ENCODE peak calls at places on chromosomes 4 and X, in four cellular contexts. Y is K562, R is GM12878, U is HepG2. B is an unnamed sample.

GRCh38 chr4:153152453-153153338 is 51.5 kb upstream of the TRIM2 start:
- DNase-seq in R (no peak), Y (no peak), U (no peak), B (peak; percentile 37)

GRCh38 chr4:76562851-76563803 is 128.1 kb downstream of the SHROOM3 start:
- DNase-seq in R (no peak), U (peak; percentile 12), Y (no peak), B (no peak)

GRCh38 chr4:2269206-2269531 is 7.3 kb upstream of the MXD4 start:
- DNase-seq in R (no peak), Y (no peak), U (no peak), B (no peak)

GRCh38 chrX:140975472-140975871 is 26.9 kb upstream of the SPANXB1 start:
- DNase-seq in Y (no peak), R (no peak), U (no peak), B (no peak)

GRCh38 chr4:76307670-76308014 is 1.1 kb downstream of the STBD1 start:
- DNase-seq in Y (no peak), U (no peak), R (no peak), B (no peak)

GRCh38 chr4:54099287-54099958 is 540 bp upstream of the GSX2 start:
- DNase-seq in R (no peak), U (no peak), Y (no peak), B (no peak)

GRCh38 chrX:26651755-26652154 is 435.8 kb downstream of the MAGEB5 start:
- DNase-seq in Y (no peak), U (no peak), R (no peak), B (no peak)

GRCh38 chr4:64584125-64584524 is 174.9 kb upstream of the TECRL start:
- DNase-seq in U (no peak), R (no peak), Y (no peak), B (no peak)

GRCh38 chrX:111498538-111499103 is 12.8 kb upstream of the SERTM2 start:
- DNase-seq in Y (no peak), R (no peak), U (no peak), B (no peak)

GRCh38 chr4:80423553-80424224 is 88.2 kb downstream of the CFAP299 start:
- DNase-seq in U (no peak), Y (peak; percentile 9), R (no peak), B (no peak)

GRCh38 chrX:138748480-138748879 is 37.0 kb upstream of the FGF13 start:
- DNase-seq in U (no peak), R (no peak), Y (peak; percentile 3), B (no peak)

GRCh38 chr4:145609494-145610427 is 9.4 kb upstream of the MMAA start:
- DNase-seq in R (peak; percentile 58), Y (peak; percentile 12), U (peak; percentile 58), B (peak; percentile 53)

GRCh38 chrX:69024287-69024686 is 141.0 kb downstream of the PJA1 start:
- DNase-seq in U (no peak), R (no peak), Y (no peak), B (peak; percentile 2)

GRCh38 chr4:15677507-15677988 is 4.1 kb upstream of the FAM200B start:
- DNase-seq in R (no peak), Y (no peak), U (peak; percentile 86), B (no peak)

GRCh38 chr4:3263053-3263958 is 14.3 kb downstream of the MSANTD1 start:
- DNase-seq in Y (no peak), U (no peak), R (no peak), B (no peak)

GRCh38 chrX:154372612-154373022 is 1.8 kb downstream of the FLNA start:
- DNase-seq in U (peak; percentile 27), R (peak; percentile 31), Y (no peak), B (no peak)

GRCh38 chr4:56804551-56804950 is 16.9 kb downstream of the SPINK2 start:
- DNase-seq in R (peak; percentile 62), Y (no peak), U (no peak), B (no peak)

GRCh38 chrX:12701625-12702024 is 89.6 kb upstream of the PRPS2 start:
- DNase-seq in R (peak; percentile 12), U (peak; percentile 37), Y (peak; percentile 58), B (peak; percentile 65)

GRCh38 chr4:81021995-81022394 is 8.5 kb upstream of the BMP3 start:
- DNase-seq in R (no peak), U (no peak), Y (no peak), B (no peak)

GRCh38 chr4:182809417-182810102 is 107.6 kb downstream of the DCTD start:
- DNase-seq in Y (no peak), R (no peak), U (peak; percentile 6), B (no peak)

GRCh38 chrX:140572724-140573123 is 67.9 kb upstream of the SOX3 start:
- DNase-seq in Y (peak; percentile 1), U (peak; percentile 7), R (peak; percentile 3), B (peak; percentile 59)

GRCh38 chr4:73989928-73990327 is 1.9 kb upstream of the PPBP start:
- DNase-seq in R (no peak), Y (no peak), U (no peak), B (no peak)

GRCh38 chrX:30863969-30864368 is 25.1 kb downstream of the TAB3 start:
- DNase-seq in U (no peak), R (no peak), Y (no peak), B (no peak)

GRCh38 chr4:40323866-40324265 is 11.3 kb upstream of the CHRNA9 start:
- DNase-seq in R (no peak), Y (peak; percentile 33), U (no peak), B (no peak)

DNA sequence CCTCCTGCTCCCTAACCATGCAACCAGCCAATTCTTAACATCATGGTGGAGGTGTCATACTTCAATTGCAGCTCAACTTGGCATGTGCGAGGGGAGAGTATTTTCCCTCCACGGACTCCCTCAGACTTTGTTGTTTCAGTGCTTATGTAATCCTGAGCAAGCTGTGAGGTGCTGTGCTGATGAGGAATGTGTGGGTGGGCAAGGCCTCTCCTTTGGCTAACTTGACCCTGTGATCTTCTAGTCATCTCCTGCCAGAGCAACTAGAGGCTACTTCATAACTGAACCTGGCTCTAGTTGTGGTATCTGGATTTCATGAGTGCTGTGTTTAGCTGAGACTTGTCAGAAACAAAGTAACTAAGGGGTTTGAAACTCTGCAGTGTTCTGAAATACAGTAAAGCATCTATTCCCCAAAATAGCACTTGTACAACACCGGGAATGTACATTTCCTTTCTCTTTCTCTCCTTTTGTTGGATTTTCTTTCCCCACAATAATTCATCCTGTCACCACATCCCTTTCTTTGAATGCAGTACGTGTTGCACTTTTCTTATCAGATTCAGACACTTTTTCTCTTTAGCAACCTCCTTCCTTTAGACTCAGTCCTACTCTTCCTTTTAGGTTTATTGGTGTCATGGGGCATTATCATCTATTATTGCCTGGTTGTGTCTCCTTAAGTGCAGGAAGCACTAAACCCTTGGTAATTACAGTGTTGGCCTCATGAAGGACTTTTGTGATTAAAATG is 415.2 kb upstream of the NR3C2 start:
- DNase-seq in R (no peak), Y (no peak), U (no peak), B (no peak)
- TF ChIP-seq FOXK2 in R (no peak), Y (no peak), U (no peak), B (no peak)

GRCh38 chr4:88003261-88003660 is 4.2 kb upstream of the PKD2 start:
- DNase-seq in Y (no peak), R (no peak), U (no peak), B (no peak)
- TF ChIP-seq BHLHE40 in Y (no peak), R (no peak), U (no peak), B (no peak)

DNA sequence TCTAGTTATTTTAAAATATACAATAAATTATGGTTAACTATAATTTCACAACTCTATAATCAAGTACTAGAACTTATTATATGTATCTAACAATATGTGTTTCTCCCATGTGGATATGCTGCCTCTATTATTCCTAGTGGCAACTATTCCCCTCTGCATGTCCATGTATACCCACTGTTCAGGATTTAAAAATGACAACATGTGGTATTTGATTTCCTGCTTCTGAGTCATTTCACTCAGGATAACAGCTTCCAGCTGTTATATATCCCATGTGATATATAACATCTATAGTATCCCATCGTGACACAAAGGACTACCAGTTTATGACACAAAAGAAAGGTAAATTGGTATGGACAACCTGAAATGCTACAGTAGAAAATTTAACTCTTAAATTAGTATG is 167.4 kb upstream of the TACR3 start:
- DNase-seq in Y (no peak), R (no peak), U (no peak), B (no peak)
- TF ChIP-seq TARDBP in Y (no peak), R (no peak), U (no peak), B (no peak)

GRCh38 chrX:46545111-46546005 is at the start of gene ZNF674:
- DNase-seq in R (peak; percentile 75), Y (peak; percentile 89), U (peak; percentile 84), B (peak; percentile 91)
- TF ChIP-seq FOXK2 in R (no peak), Y (peak; percentile 94), U (peak; percentile 66), B (peak; percentile 67)